ENCODE peak calls at places on chromosomes 7 and 10, in five cellular contexts. C is A549, B is upper lobe of right lung, K is mammary epithelial cell, Q is left ventricle myocardium inferior. L is an unnamed sample.

GRCh38 chr7:153432056-153432455 is 620.1 kb upstream of the DPP6 start:
- DNase-seq in C (peak; percentile 6), B (no peak), K (no peak), Q (no peak), L (no peak)

GRCh38 chr10:98373691-98374090 is 41.3 kb downstream of the PYROXD2 start:
- DNase-seq in C (no peak), B (no peak), K (no peak), Q (no peak), L (no peak)

GRCh38 chr7:2937701-2938513 is 93.8 kb upstream of the GNA12 start:
- DNase-seq in C (no peak), B (peak; percentile 40), K (no peak), Q (no peak), L (no peak)

GRCh38 chr7:41688012-41688625 is 14.8 kb downstream of the INHBA start:
- DNase-seq in C (no peak), B (no peak), K (no peak), Q (no peak), L (no peak)

GRCh38 chr10:71085689-71086438 is 126.5 kb upstream of the UNC5B start:
- DNase-seq in C (no peak), B (peak; percentile 33), K (no peak), Q (no peak), L (no peak)

GRCh38 chr10:82742478-82742877 is 867.5 kb downstream of the NRG3 start:
- DNase-seq in C (peak; percentile 13), B (no peak), K (peak; percentile 23), Q (no peak), L (no peak)

GRCh38 chr10:92657024-92657423 is 32.7 kb upstream of the HHEX start:
- DNase-seq in C (no peak), B (no peak), K (no peak), Q (no peak), L (no peak)

GRCh38 chr7:29881724-29882123 is 75.4 kb downstream of the WIPF3 start:
- DNase-seq in C (no peak), B (no peak), K (no peak), Q (no peak), L (no peak)

GRCh38 chr7:92693519-92693918 is 103.3 kb upstream of the FAM133B start:
- DNase-seq in C (no peak), B (no peak), K (no peak), Q (no peak), L (no peak)

GRCh38 chr7:148940702-148941597 is 56.9 kb upstream of the EZH2 start:
- DNase-seq in C (peak; percentile 88), B (peak; percentile 90), K (peak; percentile 77), Q (peak; percentile 81), L (peak; percentile 24)

GRCh38 chr10:69685802-69686585 is 55.9 kb downstream of the FAM241B start:
- DNase-seq in C (no peak), B (peak; percentile 66), K (peak; percentile 58), Q (peak; percentile 75), L (no peak)

GRCh38 chr7:88546808-88547207 is 212.7 kb upstream of the ZNF804B start:
- DNase-seq in C (peak; percentile 54), B (no peak), K (peak; percentile 39), Q (no peak), L (no peak)

GRCh38 chr10:12780634-12781601 is 220.6 kb downstream of the CCDC3 start:
- DNase-seq in C (no peak), B (no peak), K (no peak), Q (peak; percentile 29), L (no peak)

GRCh38 chr10:56633876-56634452 is 272.9 kb upstream of the ZWINT start:
- DNase-seq in C (no peak), B (no peak), K (no peak), Q (no peak), L (no peak)

GRCh38 chr10:48976208-48976607 is 36.6 kb upstream of the LRRC18 start:
- DNase-seq in C (peak; percentile 32), B (no peak), K (peak; percentile 5), Q (no peak), L (no peak)

GRCh38 chr10:90969148-90969547 is 48.3 kb upstream of the ANKRD1 start:
- DNase-seq in C (no peak), B (no peak), K (peak; percentile 56), Q (no peak), L (no peak)

GRCh38 chr7:40658731-40659130 is 523.9 kb downstream of the SUGCT start:
- DNase-seq in C (no peak), B (no peak), K (peak; percentile 87), Q (no peak), L (no peak)

GRCh38 chr7:121069346-121070100 is 81.0 kb downstream of the CPED1 start:
- DNase-seq in C (no peak), B (no peak), K (no peak), Q (no peak), L (no peak)

GRCh38 chr7:155401884-155402283 is 56.0 kb upstream of the EN2 start:
- DNase-seq in C (no peak), B (no peak), K (no peak), Q (no peak), L (no peak)

GRCh38 chr10:71404510-71405295 is 8.0 kb downstream of the CDH23 start:
- DNase-seq in C (no peak), B (peak; percentile 28), K (no peak), Q (no peak), L (no peak)

GRCh38 chr7:139798221-139798620 is 20.4 kb upstream of the HIPK2 start:
- DNase-seq in C (no peak), B (no peak), K (no peak), Q (no peak), L (no peak)

GRCh38 chr10:69892436-69893215 is 90.9 kb downstream of the COL13A1 start:
- DNase-seq in C (no peak), B (no peak), K (no peak), Q (no peak), L (no peak)

GRCh38 chr7:134941185-134941900 is 45.0 kb upstream of the AGBL3 start:
- DNase-seq in C (peak; percentile 38), B (no peak), K (peak; percentile 80), Q (no peak), L (no peak)

GRCh38 chr7:149285581-149285975 is 23.6 kb downstream of the ZNF783 start:
- DNase-seq in C (peak; percentile 15), B (no peak), K (no peak), Q (peak; percentile 47), L (no peak)

GRCh38 chr7:603152-603941 is 83.7 kb upstream of the PDGFA start:
- DNase-seq in C (no peak), B (peak; percentile 56), K (no peak), Q (no peak), L (no peak)

GRCh38 chr7:36309301-36309700 is 80.4 kb upstream of the ANLN start:
- DNase-seq in C (no peak), B (no peak), K (no peak), Q (no peak), L (no peak)

GRCh38 chr7:13829231-13829630 is 160.2 kb downstream of the ETV1 start:
- DNase-seq in C (no peak), B (no peak), K (no peak), Q (no peak), L (no peak)

DNA sequence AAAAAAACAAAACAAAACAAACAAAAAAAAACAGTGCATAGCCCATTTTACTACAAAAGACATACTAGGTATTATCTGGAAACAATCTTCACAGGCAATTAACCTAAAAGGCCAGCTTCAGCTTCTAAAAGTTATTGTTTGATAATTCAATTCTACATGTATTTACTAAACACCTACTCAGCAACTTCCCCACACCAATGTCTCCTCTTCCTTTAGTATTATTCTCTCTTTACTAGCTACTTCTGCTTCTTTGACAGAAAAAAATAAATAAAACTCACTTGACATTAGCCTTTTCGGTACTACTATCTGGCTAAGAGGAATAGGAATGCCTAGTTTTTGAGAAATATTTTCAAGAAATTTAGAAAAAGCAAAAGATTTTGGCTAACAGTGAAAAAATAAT is 2.8 kb downstream of the TM9SF3 start:
- DNase-seq in C (no peak), B (no peak), K (no peak), Q (no peak), L (no peak)
- H3K4me3 ChIP-seq in C (no peak overlapping the region), B (no peak overlapping the region), K (no peak overlapping the region), Q (no peak overlapping the region), L (no peak overlapping the region)

GRCh38 chr7:105496501-105496900 is 25.6 kb downstream of the PUS7 start:
- DNase-seq in C (no peak), B (no peak), K (peak; percentile 3), Q (no peak), L (no peak)
- H3K4me3 ChIP-seq in C (no peak overlapping the region), B (no peak overlapping the region), K (no peak overlapping the region), Q (no peak overlapping the region), L (no peak overlapping the region)

GRCh38 chr7:6379881-6380280 is 67.9 kb downstream of the DAGLB start:
- DNase-seq in C (no peak), B (no peak), K (no peak), Q (no peak), L (no peak)

GRCh38 chr7:6382797-6383196 is 65.0 kb downstream of the DAGLB start:
- DNase-seq in C (no peak), B (no peak), K (no peak), Q (no peak), L (no peak)

GRCh38 chr7:6380310-6381095 is 67.3 kb downstream of the DAGLB start:
- DNase-seq in C (no peak), B (no peak), K (no peak), Q (no peak), L (no peak)

GRCh38 chr7:6375346-6376101 is 72.2 kb downstream of the DAGLB start:
- DNase-seq in C (no peak), B (no peak), K (peak; percentile 41), Q (no peak), L (no peak)

GRCh38 chr7:6376820-6377219 is 70.9 kb downstream of the DAGLB start:
- DNase-seq in C (no peak), B (no peak), K (no peak), Q (no peak), L (no peak)
- H3K4me3 ChIP-seq in C (peak overlapping the region; percentile 96), B (no peak overlapping the region), K (peak overlapping the region; percentile 5), Q (peak overlapping the region; percentile 74), L (peak overlapping the region; percentile 97)

GRCh38 chr7:77696643-77697534 is 630 bp downstream of the RSBN1L start:
- DNase-seq in C (peak; percentile 52), B (peak; percentile 88), K (peak; percentile 65), Q (peak; percentile 39), L (no peak)
- H3K4me3 ChIP-seq in C (peak overlapping the region; percentile 88), B (peak overlapping the region; percentile 83), K (peak overlapping the region; percentile 95), Q (peak overlapping the region; percentile 88), L (peak overlapping the region; percentile 81)

DNA sequence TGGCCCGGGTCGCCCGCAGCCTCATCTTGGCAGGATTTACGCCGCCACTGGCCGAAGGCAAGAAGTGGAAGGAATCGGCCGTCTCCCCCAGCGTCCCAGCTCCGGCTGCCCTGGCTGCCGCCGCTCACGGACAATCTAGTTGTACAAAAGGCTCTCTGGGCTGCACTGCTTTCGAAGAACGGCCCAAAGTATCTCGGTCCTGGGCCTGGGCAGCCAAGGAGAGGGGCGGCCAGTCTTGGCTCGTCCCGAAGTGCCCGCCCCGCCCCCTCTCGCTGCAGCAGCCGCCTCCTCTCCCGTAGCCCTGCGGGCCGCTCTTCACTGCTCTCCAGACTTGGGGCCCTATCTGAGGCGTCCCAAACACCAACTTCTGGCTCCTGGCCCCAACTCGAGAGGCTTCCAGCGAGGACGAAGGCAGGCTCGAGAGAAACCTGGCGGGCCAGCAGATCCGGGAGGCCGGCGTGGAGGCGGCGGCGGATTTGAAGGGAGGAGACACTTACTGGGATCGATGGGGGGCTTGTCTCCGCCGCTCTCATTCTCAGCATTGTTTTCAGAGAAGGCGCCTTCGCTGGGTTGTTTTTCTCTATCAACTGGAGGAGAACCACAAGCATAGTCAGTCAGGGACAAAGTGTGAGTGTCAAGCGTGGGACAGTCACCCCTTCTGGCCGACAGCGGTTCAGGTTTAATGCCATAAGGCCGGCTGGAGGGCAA is 802 bp downstream of the HOXA9 start:
- DNase-seq in C (no peak), B (peak; percentile 70), K (peak; percentile 40), Q (peak; percentile 14), L (no peak)
- H3K4me3 ChIP-seq in C (no peak overlapping the region), B (peak overlapping the region; percentile 39), K (peak overlapping the region; percentile 35), Q (peak overlapping the region; percentile 54), L (peak overlapping the region; percentile 8)

GRCh38 chr7:131164025-131164899 is 163.4 kb upstream of the MKLN1 start:
- DNase-seq in C (peak; percentile 96), B (no peak), K (peak; percentile 78), Q (no peak), L (no peak)
- H3K4me3 ChIP-seq in C (peak overlapping the region; percentile 32), B (no peak overlapping the region), K (no peak overlapping the region), Q (no peak overlapping the region), L (no peak overlapping the region)